ENCODE peak calls at places on chromosome 10, in eight cellular contexts. L is lower leg skin, M is PC-3, S is kidney epithelial cell, N is mesenchymal stem cell, A is skeletal muscle cell, K is esophagus muscularis mucosa, B is GM12878. Z is an unnamed sample.

GRCh38 chr10:86876748-86877147 is 80.7 kb downstream of the MMRN2 start:
- DNase-seq in L (no peak), N (peak; percentile 94), K (no peak), B (no peak), A (no peak), S (no peak), M (no peak), Z (peak; percentile 77)

GRCh38 chr10:37488792-37489657 is 363.6 kb downstream of the ANKRD30A start:
- DNase-seq in K (peak; percentile 72), L (no peak), B (no peak), S (no peak), A (no peak), M (peak; percentile 99), N (no peak), Z (no peak)

GRCh38 chr10:12914111-12914510 is 87.4 kb downstream of the CCDC3 start:
- DNase-seq in S (no peak), K (no peak), A (no peak), B (no peak), N (no peak), L (no peak), M (peak; percentile 46), Z (no peak)

GRCh38 chr10:17528296-17528862 is 74.0 kb upstream of the ST8SIA6 start:
- DNase-seq in S (no peak), M (no peak), B (no peak), A (no peak), N (no peak), L (no peak), K (no peak), Z (no peak)

GRCh38 chr10:34815174-34816066 is at the start of gene PARD3:
- DNase-seq in B (no peak), S (no peak), M (peak; percentile 91), L (peak; percentile 92), N (peak; percentile 71), K (no peak), A (no peak), Z (peak; percentile 69)

GRCh38 chr10:15730341-15730740 is 10.6 kb upstream of the ITGA8 start:
- DNase-seq in A (no peak), M (no peak), K (no peak), S (no peak), B (no peak), N (no peak), L (no peak), Z (no peak)

GRCh38 chr10:1068362-1069361 is 12.5 kb downstream of the WDR37 start:
- DNase-seq in S (no peak), K (no peak), N (no peak), A (no peak), L (no peak), B (no peak), M (no peak), Z (no peak)

GRCh38 chr10:69846252-69847000 is 44.7 kb downstream of the COL13A1 start:
- DNase-seq in M (no peak), L (no peak), N (no peak), A (no peak), S (no peak), K (no peak), B (no peak), Z (no peak)

GRCh38 chr10:121070671-121071070 is 219.5 kb downstream of the WDR11 start:
- DNase-seq in A (no peak), N (no peak), S (no peak), K (no peak), M (no peak), L (peak; percentile 66), B (no peak), Z (no peak)

GRCh38 chr10:6119423-6119822 is 30.6 kb downstream of the RBM17 start:
- DNase-seq in K (no peak), B (no peak), L (no peak), M (no peak), N (no peak), S (no peak), A (no peak), Z (no peak)

GRCh38 chr10:117168135-117168674 is 29.1 kb upstream of the KCNK18 start:
- DNase-seq in M (peak; percentile 49), S (no peak), A (no peak), B (no peak), L (peak; percentile 91), N (peak; percentile 35), K (no peak), Z (peak; percentile 35)
- H3K4me3 ChIP-seq in M (peak overlapping the region; percentile 58), S (peak overlapping the region; percentile 0), A (no peak overlapping the region), B (no peak overlapping the region), L (no peak overlapping the region), N (peak overlapping the region; percentile 8), K (peak overlapping the region; percentile 49), Z (no peak overlapping the region)

DNA sequence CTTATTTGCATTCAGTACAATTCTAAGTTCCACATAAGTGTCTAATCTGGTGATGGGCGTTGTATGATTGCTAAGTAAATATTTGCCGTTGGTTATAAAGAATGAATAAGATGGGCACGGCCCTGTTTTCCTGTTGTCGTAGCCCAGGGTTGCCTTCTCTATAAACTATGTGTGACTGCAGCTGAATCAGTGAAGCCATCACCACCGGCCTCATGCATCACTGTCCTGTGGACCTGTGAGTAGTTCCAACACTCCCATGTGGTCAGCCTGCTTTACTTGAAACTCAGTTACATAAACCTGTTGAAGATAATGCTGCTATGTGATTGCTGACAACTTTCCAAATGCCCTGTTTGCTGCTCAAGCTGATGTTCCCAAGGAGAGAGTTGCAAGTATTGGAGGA is 21.6 kb upstream of the KLF6 start:
- DNase-seq in B (no peak), M (peak; percentile 83), A (peak; percentile 64), K (no peak), N (peak; percentile 80), S (no peak), L (no peak), Z (peak; percentile 83)
- H3K4me3 ChIP-seq in B (no peak overlapping the region), M (peak overlapping the region; percentile 54), A (no peak overlapping the region), K (no peak overlapping the region), N (no peak overlapping the region), S (no peak overlapping the region), L (no peak overlapping the region), Z (no peak overlapping the region)

DNA sequence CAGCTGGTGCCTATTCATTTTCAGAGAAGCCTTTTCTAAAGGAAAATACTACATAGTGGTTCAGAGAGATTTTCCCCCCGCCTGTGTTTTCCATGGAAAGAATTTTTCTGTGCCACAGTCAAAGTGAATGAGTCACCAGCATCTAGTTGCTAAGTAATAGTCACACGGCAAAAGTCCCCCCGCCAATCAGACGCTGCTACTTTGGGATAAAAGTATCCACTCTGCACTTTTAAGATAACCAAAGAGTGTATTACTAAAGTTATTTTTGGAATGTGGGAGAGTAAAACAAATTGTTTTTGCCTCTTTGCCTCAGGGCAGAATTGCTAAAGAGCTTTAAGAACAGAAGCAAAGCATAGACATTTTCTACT is 23.5 kb downstream of the ABLIM1 start:
- DNase-seq in N (peak; percentile 96), S (peak; percentile 83), L (peak; percentile 94), A (peak; percentile 34), B (no peak), M (peak; percentile 81), K (no peak), Z (peak; percentile 92)
- H3K4me3 ChIP-seq in N (no peak overlapping the region), S (no peak overlapping the region), L (no peak overlapping the region), A (no peak overlapping the region), B (no peak overlapping the region), M (peak overlapping the region; percentile 1), K (no peak overlapping the region), Z (no peak overlapping the region)

GRCh38 chr10:117552156-117552620 is 9.6 kb downstream of the EMX2 start:
- DNase-seq in A (no peak), M (peak; percentile 9), B (no peak), N (no peak), L (peak; percentile 90), S (no peak), K (no peak), Z (no peak)
- H3K4me3 ChIP-seq in A (no peak overlapping the region), M (no peak overlapping the region), B (no peak overlapping the region), N (no peak overlapping the region), L (no peak overlapping the region), S (peak overlapping the region; percentile 27), K (no peak overlapping the region), Z (no peak overlapping the region)

GRCh38 chr10:73886085-73886529 is 11.8 kb upstream of the CAMK2G start:
- DNase-seq in N (peak; percentile 86), S (no peak), L (peak; percentile 91), K (no peak), A (peak; percentile 43), M (peak; percentile 100), B (no peak), Z (peak; percentile 86)

GRCh38 chr10:73889014-73889413 is 14.7 kb upstream of the CAMK2G start:
- DNase-seq in N (peak; percentile 78), B (no peak), S (no peak), K (no peak), A (peak; percentile 31), L (peak; percentile 92), M (peak; percentile 100), Z (peak; percentile 51)

GRCh38 chr10:73886625-73887024 is 12.3 kb upstream of the CAMK2G start:
- DNase-seq in M (peak; percentile 79), N (peak; percentile 55), B (no peak), K (no peak), A (no peak), L (no peak), S (no peak), Z (no peak)

GRCh38 chr10:73888514-73888913 is 14.2 kb upstream of the CAMK2G start:
- DNase-seq in S (no peak), M (peak; percentile 100), B (no peak), L (no peak), K (no peak), A (no peak), N (peak; percentile 33), Z (no peak)

DNA sequence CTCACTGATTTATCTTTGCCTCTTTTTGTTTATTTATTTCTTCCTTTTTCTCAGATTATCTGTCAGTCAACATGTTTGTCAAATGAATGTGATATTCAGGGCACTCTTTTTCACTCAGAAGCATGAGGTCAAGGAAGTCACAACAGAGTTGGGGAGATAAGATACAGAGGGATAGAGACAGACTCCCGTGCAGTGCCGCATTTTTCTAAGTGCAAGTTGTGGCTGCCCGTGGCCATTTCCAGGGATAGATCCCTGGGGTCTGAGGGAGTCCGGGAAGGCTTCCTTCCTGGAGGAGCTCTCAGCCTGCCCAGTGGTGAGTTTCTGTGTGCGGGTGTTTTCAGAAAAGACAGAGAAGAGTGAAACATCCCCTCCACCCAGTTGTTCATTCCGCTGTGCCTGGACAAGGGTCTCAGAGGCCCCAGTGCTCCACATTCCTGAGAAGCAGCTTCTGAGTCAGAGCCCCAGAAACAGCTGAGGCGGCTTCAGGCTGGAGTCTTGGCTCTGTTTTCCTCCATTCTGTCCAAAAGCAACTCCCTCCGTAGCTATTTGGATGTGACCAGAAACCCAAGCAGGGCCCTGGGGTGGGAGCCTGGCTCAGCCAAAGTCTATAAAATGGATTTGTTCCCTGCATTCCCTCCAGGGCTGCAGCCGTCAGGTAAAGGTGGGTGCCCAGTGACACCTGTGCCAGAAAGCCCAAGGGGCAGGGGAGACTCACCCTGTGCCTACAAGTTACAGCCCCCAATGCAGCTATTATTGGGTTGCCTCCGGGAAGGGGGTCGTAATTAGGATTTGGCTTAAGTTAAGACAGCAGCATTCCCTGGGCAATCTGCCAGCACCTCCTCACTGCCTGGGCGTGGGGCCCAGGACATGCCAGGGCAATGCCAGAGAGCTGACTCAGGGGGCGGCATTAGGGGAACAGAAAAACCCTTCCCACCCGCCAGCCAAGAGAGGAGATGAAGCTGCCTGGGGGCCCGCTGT is 13.0 kb upstream of the CAMK2G start:
- DNase-seq in M (peak; percentile 100), K (peak; percentile 93), N (peak; percentile 84), A (peak; percentile 85), S (no peak), B (no peak), L (peak; percentile 93), Z (peak; percentile 91)
- H3K4me3 ChIP-seq in M (peak overlapping the region; percentile 48), K (peak overlapping the region; percentile 31), N (no peak overlapping the region), A (no peak overlapping the region), S (no peak overlapping the region), B (no peak overlapping the region), L (no peak overlapping the region), Z (peak overlapping the region; percentile 5)

GRCh38 chr10:61992683-61993629 is 91.5 kb downstream of the ARID5B start:
- DNase-seq in N (peak; percentile 96), S (no peak), B (peak; percentile 42), M (peak; percentile 50), A (peak; percentile 80), L (no peak), K (peak; percentile 93), Z (peak; percentile 98)
- H3K4me3 ChIP-seq in N (no peak overlapping the region), S (no peak overlapping the region), B (peak overlapping the region; percentile 33), M (no peak overlapping the region), A (peak overlapping the region; percentile 2), L (no peak overlapping the region), K (peak overlapping the region; percentile 38), Z (peak overlapping the region; percentile 41)

Z was measured in fibroblast of pulmonary artery.